ENCODE peak calls at places on chromosomes 6 and 20, in eight cellular contexts. H, S, U, N, K, J, G and W are unnamed samples.

GRCh38 chr20:38278763-38279162 is 18.2 kb upstream of the KIAA1755 start:
- DNase-seq in J (no peak), G (no peak), S (no peak), K (no peak), N (no peak), U (no peak), H (no peak), W (no peak)

GRCh38 chr20:63025534-63026331 is 19.0 kb upstream of the BHLHE23 start:
- DNase-seq in S (peak), G (no peak), K (no peak), N (peak), H (no peak), J (peak), U (no peak), W (no peak)

GRCh38 chr20:16296933-16297332 is 276.3 kb downstream of the KIF16B start:
- DNase-seq in J (no peak), K (no peak), N (no peak), S (no peak), U (no peak), G (no peak), H (no peak), W (no peak)

GRCh38 chr6:121592261-121592935 is 157.0 kb downstream of the GJA1 start:
- DNase-seq in N (no peak), U (no peak), K (no peak), H (no peak), S (no peak), G (no peak), J (no peak), W (no peak)

GRCh38 chr6:128516514-128516898 is 3.9 kb downstream of the PTPRK start:
- DNase-seq in U (no peak), K (no peak), J (peak), G (no peak), H (no peak), N (no peak), S (no peak), W (no peak)

GRCh38 chr6:161444966-161445799 is 171.3 kb upstream of the AGPAT4 start:
- DNase-seq in J (no peak), H (no peak), K (no peak), N (no peak), S (no peak), G (no peak), U (no peak), W (no peak)

GRCh38 chr20:25087186-25087929 is 5.4 kb upstream of the VSX1 start:
- DNase-seq in K (no peak), J (no peak), S (no peak), H (no peak), U (no peak), N (no peak), G (no peak), W (no peak)

GRCh38 chr6:27908017-27908416 is 4.2 kb downstream of the OR2B2 start:
- DNase-seq in G (no peak), U (no peak), H (no peak), K (no peak), S (peak), N (no peak), J (no peak), W (no peak)

GRCh38 chr20:17610566-17611289 is 40.9 kb downstream of the DSTN start:
- DNase-seq in N (peak), J (no peak), G (peak), H (no peak), S (peak), U (no peak), K (no peak), W (no peak)

GRCh38 chr20:57620274-57620990 is at the start of gene ZBP1:
- DNase-seq in G (no peak), H (no peak), S (no peak), J (no peak), N (no peak), U (no peak), K (no peak), W (no peak)

GRCh38 chr6:111721677-111722219 is 116.1 kb upstream of the TRAF3IP2 start:
- DNase-seq in H (no peak), U (no peak), K (peak), J (peak), G (no peak), N (peak), S (no peak), W (no peak)

GRCh38 chr6:136549359-136550044 is 720 bp downstream of the MAP7 start:
- DNase-seq in H (peak), J (no peak), S (peak), U (peak), N (peak), G (peak), K (peak), W (no peak)

GRCh38 chr20:44003609-44004008 is 89.0 kb downstream of the TOX2 start:
- DNase-seq in J (no peak), N (no peak), G (no peak), H (no peak), U (no peak), S (no peak), K (no peak), W (no peak)

GRCh38 chr6:111754423-111754822 is 118.8 kb downstream of the FYN start:
- DNase-seq in U (no peak), H (no peak), G (no peak), S (no peak), J (no peak), K (no peak), N (peak), W (no peak)

GRCh38 chr20:57627972-57628650 is 7.9 kb upstream of the ZBP1 start:
- DNase-seq in S (no peak), U (no peak), K (no peak), H (no peak), G (no peak), N (no peak), J (peak), W (no peak)

GRCh38 chr20:63756648-63756991 is 17.0 kb downstream of the SLC2A4RG start:
- DNase-seq in K (no peak), G (no peak), H (no peak), N (no peak), U (no peak), S (no peak), J (no peak), W (no peak)

GRCh38 chr6:52284131-52284459 is 447 bp downstream of the MCM3 start:
- DNase-seq in S (no peak), N (peak), J (peak), U (no peak), H (peak), G (peak), K (peak), W (no peak)

GRCh38 chr6:2765896-2766766 is 938 bp downstream of the WRNIP1 start:
- DNase-seq in H (peak), G (peak), K (peak), U (no peak), J (peak), N (no peak), S (peak), W (no peak)

GRCh38 chr6:107304421-107305025 is 154.8 kb downstream of the PDSS2 start:
- DNase-seq in G (no peak), U (no peak), K (no peak), S (peak), H (no peak), N (no peak), J (peak), W (no peak)

GRCh38 chr20:46709459-46710148 is at the start of gene SLC2A10:
- DNase-seq in S (no peak), G (peak), U (peak), K (peak), H (peak), N (peak), J (peak), W (no peak)

GRCh38 chr6:111722220-111722731 is 116.6 kb upstream of the TRAF3IP2 start:
- DNase-seq in J (peak), H (no peak), G (no peak), S (peak), N (no peak), U (no peak), K (no peak), W (no peak)

GRCh38 chr6:15752820-15753219 is 90.0 kb upstream of the DTNBP1 start:
- DNase-seq in S (no peak), K (no peak), U (no peak), G (no peak), N (no peak), H (no peak), J (no peak), W (no peak)

GRCh38 chr6:15754706-15755079 is 91.9 kb upstream of the DTNBP1 start:
- DNase-seq in N (no peak), U (no peak), S (no peak), G (no peak), H (no peak), K (no peak), J (no peak), W (no peak)

GRCh38 chr6:15754035-15754705 is 91.3 kb upstream of the DTNBP1 start:
- DNase-seq in H (no peak), J (peak), S (peak), N (no peak), G (no peak), U (no peak), K (no peak), W (no peak)

GRCh38 chr6:15758631-15759215 is 95.9 kb upstream of the DTNBP1 start:
- DNase-seq in K (no peak), N (no peak), G (no peak), U (no peak), S (no peak), H (no peak), J (no peak), W (no peak)

GRCh38 chr6:15755555-15755954 is 92.7 kb upstream of the DTNBP1 start:
- DNase-seq in G (no peak), K (no peak), U (no peak), N (no peak), H (no peak), S (peak), J (no peak), W (no peak)
- TF ChIP-seq CTCF in G (no peak), K (no peak), U (no peak), N (no peak), H (no peak), S (peak), J (no peak), W (no peak)

DNA sequence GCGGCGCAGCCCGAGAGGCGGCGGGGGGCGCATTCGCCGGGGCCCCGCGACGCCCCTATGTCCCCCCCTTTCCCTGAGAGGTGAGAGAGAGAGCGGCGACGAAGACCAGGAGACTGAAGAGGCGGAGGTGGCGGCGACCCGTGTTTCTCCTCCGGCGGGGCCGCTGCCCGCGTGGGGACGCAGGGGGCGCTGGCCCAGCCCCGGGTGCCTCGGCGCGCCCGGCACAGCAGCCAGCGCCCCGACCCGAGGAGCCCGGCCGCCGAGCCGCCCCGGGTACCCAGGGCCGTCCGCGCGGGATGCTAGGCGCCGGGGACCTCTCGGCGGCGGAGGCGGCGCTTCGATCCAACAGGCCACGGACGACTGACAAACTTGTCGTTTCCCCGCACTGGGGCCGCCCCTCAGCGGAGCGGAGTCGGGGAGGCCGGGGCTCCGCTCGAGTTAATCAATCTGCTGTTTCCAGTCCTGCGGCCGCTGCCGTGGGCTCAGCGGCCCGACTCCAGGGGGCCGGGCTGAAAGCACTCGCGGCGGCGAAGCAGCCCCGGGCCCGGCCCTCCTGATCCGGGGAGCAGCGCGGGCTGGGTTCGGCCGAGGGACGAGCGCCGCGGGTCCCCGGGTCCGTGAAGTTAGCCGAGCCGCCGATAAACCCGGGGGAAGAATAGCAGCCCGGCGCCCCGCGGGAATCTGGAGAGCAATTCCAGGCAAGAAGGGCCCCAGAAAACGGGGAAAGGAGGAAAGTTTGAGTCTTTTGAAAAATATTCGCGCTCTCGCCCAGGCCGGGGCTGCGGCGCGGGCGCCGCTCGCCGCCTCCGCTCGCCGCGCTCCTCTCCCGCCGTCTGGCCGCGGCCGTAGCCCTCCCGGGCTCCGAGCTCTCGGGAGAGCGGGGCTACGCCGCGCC is 595 bp downstream of the MDGA1 start:
- DNase-seq in J (no peak), H (peak), N (no peak), K (peak), G (no peak), S (peak), U (no peak), W (no peak)
- TF ChIP-seq CTCF in J (peak), H (peak), N (no peak), K (peak), G (no peak), S (no peak), U (no peak), W (no peak)

GRCh38 chr20:33291830-33292355 is 8.9 kb downstream of the BPIFB1 start:
- DNase-seq in H (peak), U (no peak), N (peak), K (peak), S (peak), J (no peak), G (peak), W (peak)
- TF ChIP-seq CTCF in H (peak), U (peak), N (peak), K (peak), S (peak), J (peak), G (peak), W (peak)

DNA sequence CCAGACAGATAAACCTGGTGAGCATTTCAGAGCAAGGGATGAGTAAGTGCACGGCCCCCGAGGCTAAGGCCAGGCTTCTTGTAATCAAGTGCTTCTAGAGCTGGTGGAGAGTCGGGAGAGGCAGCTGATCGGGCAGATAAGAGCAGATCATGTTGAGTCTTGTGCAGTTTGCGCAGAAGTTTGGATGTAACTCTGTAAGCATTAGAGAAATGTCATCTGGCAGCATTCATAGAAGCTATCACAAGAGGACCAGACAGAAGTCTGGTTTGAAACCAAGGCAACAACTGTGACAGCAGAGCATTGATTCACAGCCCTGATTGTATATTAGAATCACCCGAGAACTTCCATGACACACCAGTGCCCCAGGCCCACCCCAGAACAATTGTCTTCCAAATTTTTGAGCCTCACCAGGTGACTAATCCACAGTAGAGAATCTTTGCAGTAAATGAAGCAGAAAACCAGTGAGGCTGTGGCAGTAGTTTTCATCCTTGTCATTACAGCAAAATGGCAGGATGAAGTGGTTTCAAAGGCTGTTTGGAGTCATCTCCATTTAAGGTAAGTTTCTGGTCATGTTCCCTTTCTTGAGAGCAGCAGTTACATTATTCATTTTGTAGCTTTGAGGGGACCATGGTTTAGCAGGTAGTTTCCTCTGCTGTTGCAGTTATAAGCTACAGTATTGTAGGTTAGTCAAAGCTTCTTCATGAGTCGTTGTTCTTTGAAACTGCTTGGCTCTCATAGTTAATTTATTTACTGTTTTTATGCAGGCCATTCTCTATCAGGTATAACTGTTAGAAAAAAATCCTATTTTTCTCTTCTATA is 84.1 kb downstream of the RNF217 start:
- DNase-seq in S (peak), K (no peak), N (no peak), U (no peak), G (no peak), H (no peak), J (peak), W (no peak)
- TF ChIP-seq CTCF in S (no peak), K (no peak), N (no peak), U (no peak), G (no peak), H (no peak), J (no peak), W (no peak)